ENCODE peak calls at places on chromosomes 12 and 14, in four cellular contexts. E, O, M and H are unnamed samples.

GRCh38 chr12:32285484-32285883 is 113.9 kb upstream of the FGD4 start:
- DNase-seq in E (no peak), O (no peak), M (no peak), H (no peak)

GRCh38 chr14:75381642-75382041 is 46.2 kb upstream of the JDP2 start:
- DNase-seq in E (no peak), O (no peak), M (no peak), H (no peak)

GRCh38 chr12:110304061-110304551 is 23.1 kb downstream of the ATP2A2 start:
- DNase-seq in E (peak), O (no peak), M (peak), H (peak)

GRCh38 chr14:56686416-56686815 is 106.8 kb downstream of the TMEM260 start:
- DNase-seq in E (no peak), O (peak), M (no peak), H (no peak)

GRCh38 chr12:84826925-84827324 is 85.7 kb downstream of the SLC6A15 start:
- DNase-seq in E (no peak), O (no peak), M (no peak), H (no peak)

GRCh38 chr12:71057330-71057729 is 100.5 kb downstream of the TSPAN8 start:
- DNase-seq in E (no peak), O (peak), M (no peak), H (no peak)

GRCh38 chr12:53062011-53062961 is 12.4 kb downstream of the TNS2 start:
- DNase-seq in E (no peak), O (no peak), M (no peak), H (no peak)

GRCh38 chr12:12032260-12032761 is 38.4 kb upstream of the BCL2L14 start:
- DNase-seq in E (no peak), O (no peak), M (no peak), H (no peak)

GRCh38 chr12:132133952-132134652 is 10.0 kb downstream of the DDX51 start:
- DNase-seq in E (no peak), O (peak), M (no peak), H (no peak)